ENCODE peak calls at places on chromosomes 5 and 9, in ten cellular contexts. One of them, this sample, is unnamed.

GRCh38 chr9:80498165-80498564 is 926.4 kb downstream of the TLE4 start:
- DNase-seq in GM10248: no peak
- DNase-seq in A549: no peak
- DNase-seq in AG09319: no peak
- DNase-seq in transverse colon: no peak
- DNase-seq in RWPE1: no peak
- DNase-seq in BE2C: no peak
- DNase-seq in fibroblast of lung: no peak
- DNase-seq in MCF 10A: no peak
- DNase-seq in ascending aorta: no peak
- DNase-seq in this sample: no peak

GRCh38 chr9:128887914-128888350 is 6.0 kb downstream of the LRRC8A start:
- DNase-seq in GM10248: no peak
- DNase-seq in A549: no peak
- DNase-seq in AG09319: no peak
- DNase-seq in transverse colon: no peak
- DNase-seq in RWPE1: no peak
- DNase-seq in BE2C: no peak
- DNase-seq in fibroblast of lung: peak
- DNase-seq in MCF 10A: no peak
- DNase-seq in ascending aorta: no peak
- DNase-seq in this sample: no peak

GRCh38 chr9:4980046-4980727 is 4.9 kb upstream of the JAK2 start:
- DNase-seq in GM10248: no peak
- DNase-seq in A549: no peak
- DNase-seq in AG09319: no peak
- DNase-seq in transverse colon: no peak
- DNase-seq in RWPE1: no peak
- DNase-seq in BE2C: no peak
- DNase-seq in fibroblast of lung: peak
- DNase-seq in MCF 10A: peak
- DNase-seq in ascending aorta: no peak
- DNase-seq in this sample: no peak

GRCh38 chr9:136372561-136373299 is 739 bp downstream of the CARD9 start:
- DNase-seq in GM10248: peak
- DNase-seq in A549: no peak
- DNase-seq in AG09319: peak
- DNase-seq in transverse colon: peak
- DNase-seq in RWPE1: peak
- DNase-seq in BE2C: peak
- DNase-seq in fibroblast of lung: peak
- DNase-seq in MCF 10A: peak
- DNase-seq in ascending aorta: peak
- DNase-seq in this sample: no peak

GRCh38 chr5:143923634-143924265 is 111.8 kb downstream of the HMHB1 start:
- DNase-seq in GM10248: peak
- DNase-seq in A549: peak
- DNase-seq in AG09319: no peak
- DNase-seq in transverse colon: no peak
- DNase-seq in RWPE1: peak
- DNase-seq in BE2C: no peak
- DNase-seq in fibroblast of lung: peak
- DNase-seq in MCF 10A: peak
- DNase-seq in ascending aorta: no peak
- DNase-seq in this sample: no peak

GRCh38 chr5:123720955-123721354 is 209.0 kb downstream of the CSNK1G3 start:
- DNase-seq in GM10248: no peak
- DNase-seq in A549: no peak
- DNase-seq in AG09319: no peak
- DNase-seq in transverse colon: no peak
- DNase-seq in RWPE1: no peak
- DNase-seq in BE2C: no peak
- DNase-seq in fibroblast of lung: no peak
- DNase-seq in MCF 10A: peak
- DNase-seq in ascending aorta: no peak
- DNase-seq in this sample: no peak

GRCh38 chr9:124721109-124721850 is 49.8 kb downstream of the NR6A1 start:
- DNase-seq in GM10248: no peak
- DNase-seq in A549: no peak
- DNase-seq in AG09319: no peak
- DNase-seq in transverse colon: no peak
- DNase-seq in RWPE1: no peak
- DNase-seq in BE2C: no peak
- DNase-seq in fibroblast of lung: no peak
- DNase-seq in MCF 10A: no peak
- DNase-seq in ascending aorta: no peak
- DNase-seq in this sample: no peak

GRCh38 chr9:126609191-126609590 is 4.5 kb upstream of the LMX1B start:
- DNase-seq in GM10248: no peak
- DNase-seq in A549: no peak
- DNase-seq in AG09319: no peak
- DNase-seq in transverse colon: no peak
- DNase-seq in RWPE1: no peak
- DNase-seq in BE2C: no peak
- DNase-seq in fibroblast of lung: no peak
- DNase-seq in MCF 10A: no peak
- DNase-seq in ascending aorta: no peak
- DNase-seq in this sample: peak

GRCh38 chr9:104743377-104743985 is 4.0 kb upstream of the NIPSNAP3A start:
- DNase-seq in GM10248: peak
- DNase-seq in A549: peak
- DNase-seq in AG09319: peak
- DNase-seq in transverse colon: no peak
- DNase-seq in RWPE1: peak
- DNase-seq in BE2C: peak
- DNase-seq in fibroblast of lung: peak
- DNase-seq in MCF 10A: peak
- DNase-seq in ascending aorta: no peak
- DNase-seq in this sample: no peak

GRCh38 chr9:104745852-104746251 is 1.6 kb upstream of the NIPSNAP3A start:
- DNase-seq in GM10248: no peak
- DNase-seq in A549: no peak
- DNase-seq in AG09319: no peak
- DNase-seq in transverse colon: no peak
- DNase-seq in RWPE1: no peak
- DNase-seq in BE2C: no peak
- DNase-seq in fibroblast of lung: no peak
- DNase-seq in MCF 10A: no peak
- DNase-seq in ascending aorta: no peak
- DNase-seq in this sample: no peak

GRCh38 chr9:104746285-104746684 is 1.2 kb upstream of the NIPSNAP3A start:
- DNase-seq in GM10248: no peak
- DNase-seq in A549: no peak
- DNase-seq in AG09319: no peak
- DNase-seq in transverse colon: no peak
- DNase-seq in RWPE1: no peak
- DNase-seq in BE2C: no peak
- DNase-seq in fibroblast of lung: no peak
- DNase-seq in MCF 10A: no peak
- DNase-seq in ascending aorta: no peak
- DNase-seq in this sample: no peak

GRCh38 chr9:104738452-104738851 is 9.0 kb upstream of the NIPSNAP3A start:
- DNase-seq in GM10248: no peak
- DNase-seq in A549: no peak
- DNase-seq in AG09319: no peak
- DNase-seq in transverse colon: no peak
- DNase-seq in RWPE1: no peak
- DNase-seq in BE2C: no peak
- DNase-seq in fibroblast of lung: no peak
- DNase-seq in MCF 10A: no peak
- DNase-seq in ascending aorta: no peak
- DNase-seq in this sample: no peak

DNA sequence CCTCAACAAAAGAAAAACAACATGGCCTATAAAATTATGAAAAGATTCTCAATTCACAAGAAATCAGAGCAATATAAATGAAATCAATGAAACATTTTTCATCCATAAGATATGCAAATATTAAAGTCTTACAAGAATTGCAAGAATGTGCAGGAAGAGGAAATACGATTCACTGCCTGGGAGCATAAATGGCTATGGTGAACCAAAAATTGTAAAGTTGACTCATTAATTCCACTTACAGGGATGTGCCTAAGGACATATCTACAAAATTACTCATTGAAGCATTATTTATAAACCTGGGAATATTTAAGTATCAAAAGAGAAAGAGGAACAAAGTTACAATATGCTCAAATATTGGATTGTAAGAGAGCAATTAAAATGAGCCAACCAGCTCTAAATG is 6.9 kb upstream of the NIPSNAP3A start:
- DNase-seq in GM10248: no peak
- DNase-seq in A549: no peak
- DNase-seq in AG09319: no peak
- DNase-seq in transverse colon: no peak
- DNase-seq in RWPE1: peak
- DNase-seq in BE2C: no peak
- DNase-seq in fibroblast of lung: no peak
- DNase-seq in MCF 10A: peak
- DNase-seq in ascending aorta: no peak
- DNase-seq in this sample: no peak
- TF ChIP-seq CTCF in GM10248: no peak
- TF ChIP-seq CTCF in A549: no peak
- TF ChIP-seq CTCF in AG09319: no peak
- TF ChIP-seq CTCF in transverse colon: no peak
- TF ChIP-seq CTCF in RWPE1: no peak
- TF ChIP-seq CTCF in BE2C: no peak
- TF ChIP-seq CTCF in fibroblast of lung: no peak
- TF ChIP-seq CTCF in MCF 10A: no peak
- TF ChIP-seq CTCF in ascending aorta: no peak
- TF ChIP-seq CTCF in this sample: no peak

DNA sequence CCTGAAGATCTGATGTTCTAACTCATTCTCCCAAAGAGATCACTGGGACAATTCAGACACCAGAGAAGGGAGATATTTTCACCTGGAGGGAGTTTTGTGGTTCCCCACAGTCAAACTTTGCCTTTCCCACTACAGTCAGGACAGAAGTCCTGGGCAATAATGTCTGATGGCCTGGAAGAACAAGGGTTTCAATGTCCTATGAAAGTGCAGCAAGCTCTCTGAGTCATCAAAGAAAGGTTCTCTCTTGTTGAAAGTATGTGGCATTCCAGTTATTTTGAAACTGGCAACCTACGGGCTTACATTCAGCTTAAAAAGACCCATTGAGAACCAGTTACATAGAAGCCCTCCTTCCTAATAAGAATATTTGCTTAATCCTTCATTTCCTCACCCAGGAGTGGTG is 103.9 kb downstream of the INSYN2B start:
- DNase-seq in GM10248: no peak
- DNase-seq in A549: no peak
- DNase-seq in AG09319: no peak
- DNase-seq in transverse colon: no peak
- DNase-seq in RWPE1: no peak
- DNase-seq in BE2C: no peak
- DNase-seq in fibroblast of lung: peak
- DNase-seq in MCF 10A: peak
- DNase-seq in ascending aorta: no peak
- DNase-seq in this sample: no peak
- TF ChIP-seq CTCF in GM10248: no peak
- TF ChIP-seq CTCF in A549: no peak
- TF ChIP-seq CTCF in AG09319: no peak
- TF ChIP-seq CTCF in transverse colon: no peak
- TF ChIP-seq CTCF in RWPE1: no peak
- TF ChIP-seq CTCF in BE2C: no peak
- TF ChIP-seq CTCF in fibroblast of lung: no peak
- TF ChIP-seq CTCF in MCF 10A: no peak
- TF ChIP-seq CTCF in ascending aorta: no peak
- TF ChIP-seq CTCF in this sample: no peak

GRCh38 chr9:111037744-111038335 is 430 bp downstream of the LPAR1 start:
- DNase-seq in GM10248: peak
- DNase-seq in A549: no peak
- DNase-seq in AG09319: no peak
- DNase-seq in transverse colon: peak
- DNase-seq in RWPE1: peak
- DNase-seq in BE2C: peak
- DNase-seq in fibroblast of lung: peak
- DNase-seq in MCF 10A: peak
- DNase-seq in ascending aorta: peak
- DNase-seq in this sample: peak

GRCh38 chr9:111041902-111042301 is 3.6 kb upstream of the LPAR1 start:
- DNase-seq in GM10248: no peak
- DNase-seq in A549: no peak
- DNase-seq in AG09319: no peak
- DNase-seq in transverse colon: no peak
- DNase-seq in RWPE1: no peak
- DNase-seq in BE2C: no peak
- DNase-seq in fibroblast of lung: no peak
- DNase-seq in MCF 10A: no peak
- DNase-seq in ascending aorta: no peak
- DNase-seq in this sample: no peak

GRCh38 chr9:111039203-111039907 is 1.1 kb upstream of the LPAR1 start:
- DNase-seq in GM10248: no peak
- DNase-seq in A549: no peak
- DNase-seq in AG09319: no peak
- DNase-seq in transverse colon: peak
- DNase-seq in RWPE1: peak
- DNase-seq in BE2C: no peak
- DNase-seq in fibroblast of lung: no peak
- DNase-seq in MCF 10A: no peak
- DNase-seq in ascending aorta: no peak
- DNase-seq in this sample: no peak

GRCh38 chr9:111038336-111039202 is at the start of gene LPAR1:
- DNase-seq in GM10248: no peak
- DNase-seq in A549: no peak
- DNase-seq in AG09319: no peak
- DNase-seq in transverse colon: peak
- DNase-seq in RWPE1: peak
- DNase-seq in BE2C: peak
- DNase-seq in fibroblast of lung: peak
- DNase-seq in MCF 10A: no peak
- DNase-seq in ascending aorta: peak
- DNase-seq in this sample: peak

DNA sequence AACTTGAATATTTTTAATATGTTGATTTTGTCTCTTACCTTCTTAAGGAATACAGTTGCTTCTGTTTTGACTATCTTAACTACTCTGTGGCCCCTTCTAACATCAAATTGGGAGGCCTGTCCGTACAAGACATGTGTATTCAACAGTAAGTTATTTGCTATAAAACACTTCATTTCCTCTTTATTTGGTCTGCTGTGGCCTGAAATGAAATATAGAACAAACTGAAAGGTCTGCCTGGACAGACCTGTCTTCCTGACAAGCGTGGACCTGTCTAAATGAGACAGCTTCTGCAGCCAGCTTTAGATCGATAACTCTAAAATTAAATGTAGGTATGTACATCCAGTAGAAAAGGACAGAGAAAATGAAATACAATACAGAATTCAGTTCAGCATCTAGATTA is 2.2 kb upstream of the LPAR1 start:
- DNase-seq in GM10248: no peak
- DNase-seq in A549: no peak
- DNase-seq in AG09319: no peak
- DNase-seq in transverse colon: no peak
- DNase-seq in RWPE1: peak
- DNase-seq in BE2C: no peak
- DNase-seq in fibroblast of lung: no peak
- DNase-seq in MCF 10A: no peak
- DNase-seq in ascending aorta: no peak
- DNase-seq in this sample: no peak
- TF ChIP-seq CTCF in GM10248: no peak
- TF ChIP-seq CTCF in A549: no peak
- TF ChIP-seq CTCF in AG09319: no peak
- TF ChIP-seq CTCF in transverse colon: no peak
- TF ChIP-seq CTCF in RWPE1: no peak
- TF ChIP-seq CTCF in BE2C: no peak
- TF ChIP-seq CTCF in fibroblast of lung: no peak
- TF ChIP-seq CTCF in MCF 10A: no peak
- TF ChIP-seq CTCF in ascending aorta: no peak
- TF ChIP-seq CTCF in this sample: no peak

DNA sequence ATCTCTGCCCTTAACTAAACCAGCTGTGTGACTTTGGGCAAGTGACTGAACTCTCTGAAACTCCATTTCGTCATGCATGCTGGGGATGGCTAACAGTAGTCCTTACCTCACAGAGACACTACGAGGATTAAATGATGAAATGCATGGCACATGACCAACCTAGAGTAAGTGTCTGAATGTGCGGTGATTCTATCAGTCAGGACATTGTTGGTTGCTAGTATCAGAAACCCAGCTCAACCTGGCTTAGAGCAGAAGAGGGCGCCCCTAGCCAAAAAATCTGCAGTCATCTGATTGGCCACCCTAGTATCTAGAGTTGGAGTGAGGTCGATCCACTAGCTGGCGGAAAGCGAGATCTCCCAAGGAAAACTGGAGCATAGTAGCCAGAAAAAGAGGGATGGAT is 25.2 kb downstream of the NEURL1B start:
- DNase-seq in GM10248: no peak
- DNase-seq in A549: no peak
- DNase-seq in AG09319: no peak
- DNase-seq in transverse colon: no peak
- DNase-seq in RWPE1: no peak
- DNase-seq in BE2C: no peak
- DNase-seq in fibroblast of lung: no peak
- DNase-seq in MCF 10A: peak
- DNase-seq in ascending aorta: peak
- DNase-seq in this sample: no peak
- TF ChIP-seq CTCF in GM10248: peak
- TF ChIP-seq CTCF in A549: no peak
- TF ChIP-seq CTCF in AG09319: no peak
- TF ChIP-seq CTCF in transverse colon: no peak
- TF ChIP-seq CTCF in RWPE1: no peak
- TF ChIP-seq CTCF in BE2C: peak
- TF ChIP-seq CTCF in fibroblast of lung: no peak
- TF ChIP-seq CTCF in MCF 10A: no peak
- TF ChIP-seq CTCF in ascending aorta: peak
- TF ChIP-seq CTCF in this sample: peak